ENCODE peak calls at places on chromosomes 13 and 19, in five cellular contexts. E, N, S, B and Q are unnamed samples.

GRCh38 chr13:41311607-41312500 is 787 bp downstream of the NAA16 start:
- DNase-seq in E (peak; percentile 28), N (no peak), S (peak; percentile 12), B (peak; percentile 69), Q (peak; percentile 57)

GRCh38 chr13:37109080-37109678 is 3.7 kb upstream of the CSNK1A1L start:
- DNase-seq in E (peak; percentile 45), N (no peak), S (peak; percentile 68), B (no peak), Q (no peak)

GRCh38 chr19:13420780-13421179 is 85.5 kb downstream of the CACNA1A start:
- DNase-seq in E (no peak), N (no peak), S (no peak), B (no peak), Q (no peak)

GRCh38 chr13:22800726-22801401 is 379.9 kb upstream of the SGCG start:
- DNase-seq in E (peak; percentile 24), N (no peak), S (no peak), B (no peak), Q (no peak)

GRCh38 chr19:676343-677105 is at the start of gene FSTL3:
- DNase-seq in E (no peak), N (no peak), S (peak; percentile 25), B (peak; percentile 52), Q (no peak)

GRCh38 chr13:112333756-112334543 is 42.2 kb upstream of the SPACA7 start:
- DNase-seq in E (no peak), N (no peak), S (peak; percentile 53), B (no peak), Q (no peak)

GRCh38 chr19:10352764-10353671 is 13.6 kb upstream of the ICAM3 start:
- DNase-seq in E (no peak), N (peak; percentile 90), S (no peak), B (peak; percentile 96), Q (no peak)

GRCh38 chr13:104315606-104316005 is 1249.4 kb upstream of the SLC10A2 start:
- DNase-seq in E (peak; percentile 96), N (no peak), S (peak; percentile 94), B (no peak), Q (no peak)

GRCh38 chr19:14337510-14337909 is 43.7 kb upstream of the ADGRE5 start:
- DNase-seq in E (no peak), N (no peak), S (no peak), B (peak; percentile 91), Q (no peak)

GRCh38 chr13:40536443-40537113 is 129.9 kb downstream of the FOXO1 start:
- DNase-seq in E (peak; percentile 87), N (no peak), S (no peak), B (peak; percentile 75), Q (no peak)

GRCh38 chr13:102688306-102688973 is 6.4 kb downstream of the METTL21C start:
- DNase-seq in E (no peak), N (no peak), S (no peak), B (peak; percentile 73), Q (no peak)

GRCh38 chr19:7845390-7846179 is 15.6 kb downstream of the EVI5L start:
- DNase-seq in E (no peak), N (no peak), S (no peak), B (peak; percentile 32), Q (no peak)

GRCh38 chr19:40321076-40321475 is 27.1 kb downstream of the C19orf47 start:
- DNase-seq in E (no peak), N (no peak), S (no peak), B (no peak), Q (no peak)

GRCh38 chr13:47215741-47216140 is 318.9 kb upstream of the HTR2A start:
- DNase-seq in E (peak; percentile 71), N (peak; percentile 19), S (peak; percentile 88), B (peak; percentile 55), Q (no peak)

GRCh38 chr13:44296856-44297255 is 76.8 kb upstream of the SERP2 start:
- DNase-seq in E (no peak), N (no peak), S (no peak), B (no peak), Q (no peak)

GRCh38 chr19:23917856-23918255 is 3.2 kb downstream of the ZNF726 start:
- DNase-seq in E (peak; percentile 64), N (no peak), S (no peak), B (no peak), Q (no peak)

GRCh38 chr19:40154121-40154680 is 37.0 kb upstream of the MAP3K10 start:
- DNase-seq in E (no peak), N (no peak), S (no peak), B (no peak), Q (no peak)

GRCh38 chr13:66657165-66657895 is 572.8 kb downstream of the PCDH9 start:
- DNase-seq in E (peak; percentile 100), N (no peak), S (peak; percentile 99), B (no peak), Q (peak; percentile 35)

GRCh38 chr13:53158201-53158600 is 129.6 kb downstream of the OLFM4 start:
- DNase-seq in E (no peak), N (no peak), S (no peak), B (no peak), Q (no peak)

GRCh38 chr13:80400164-80400767 is 59.3 kb upstream of the SPRY2 start:
- DNase-seq in E (no peak), N (no peak), S (no peak), B (no peak), Q (no peak)

GRCh38 chr13:46679369-46680180 is 117.4 kb downstream of the ESD start:
- DNase-seq in E (no peak), N (no peak), S (peak; percentile 59), B (no peak), Q (no peak)

GRCh38 chr13:107730835-107731234 is 484.5 kb downstream of the LIG4 start:
- DNase-seq in E (no peak), N (no peak), S (peak; percentile 8), B (no peak), Q (no peak)

GRCh38 chr13:30877335-30877734 is 28.7 kb upstream of the MEDAG start:
- DNase-seq in E (no peak), N (no peak), S (peak; percentile 65), B (no peak), Q (no peak)

DNA sequence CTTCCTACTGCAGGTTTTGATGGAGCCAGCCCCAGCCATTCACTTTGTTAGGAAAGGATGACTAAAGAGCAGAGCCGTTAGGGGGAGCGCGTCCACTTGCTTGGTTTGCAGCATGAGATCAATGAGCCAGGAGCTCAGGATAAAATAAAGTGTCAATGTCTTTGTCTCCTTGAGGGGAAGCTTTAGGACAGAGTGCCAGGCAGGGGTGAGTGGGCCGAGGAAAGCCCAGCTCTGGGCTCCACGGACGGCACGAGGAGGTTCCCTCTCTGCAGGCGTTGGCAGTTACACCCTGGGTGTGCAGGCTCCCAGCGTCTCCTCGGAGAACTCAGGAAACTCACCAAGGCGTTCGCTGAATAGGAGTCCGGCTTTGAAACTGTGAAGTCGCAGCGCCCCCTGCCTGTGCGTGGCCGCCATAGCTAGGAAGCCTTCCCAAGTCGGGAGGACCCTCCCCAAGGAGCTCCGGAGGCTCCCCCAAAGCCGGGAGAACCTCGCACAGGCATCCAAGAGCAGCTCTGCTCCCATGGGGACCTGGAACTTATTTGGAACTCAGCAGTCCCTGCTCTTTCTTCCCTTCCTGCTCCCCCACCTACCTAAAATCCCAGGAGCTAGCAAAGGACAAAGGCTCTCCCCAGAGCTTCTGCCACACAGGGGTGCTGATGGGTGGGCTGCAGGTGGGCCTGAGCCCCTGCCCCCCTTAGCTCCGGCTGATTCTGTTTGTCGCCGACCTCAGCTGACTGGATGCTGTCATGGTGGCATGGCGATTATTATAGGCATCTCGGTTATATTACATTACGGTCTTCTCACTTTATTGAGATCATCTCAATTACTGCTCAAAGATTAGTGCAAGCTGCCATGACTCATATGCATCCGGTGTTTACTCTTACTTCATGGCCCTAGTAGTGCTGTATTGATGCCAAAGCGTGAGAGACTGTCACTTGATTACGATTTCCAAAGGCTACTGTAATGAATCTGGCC is 34.4 kb downstream of the GSX1 start:
- DNase-seq in E (peak; percentile 71), N (peak; percentile 78), S (peak; percentile 82), B (peak; percentile 96), Q (peak; percentile 67)
- TF ChIP-seq CTCF in E (peak; percentile 90), N (peak; percentile 96), S (peak; percentile 92), B (peak; percentile 96), Q (peak; percentile 71)

DNA sequence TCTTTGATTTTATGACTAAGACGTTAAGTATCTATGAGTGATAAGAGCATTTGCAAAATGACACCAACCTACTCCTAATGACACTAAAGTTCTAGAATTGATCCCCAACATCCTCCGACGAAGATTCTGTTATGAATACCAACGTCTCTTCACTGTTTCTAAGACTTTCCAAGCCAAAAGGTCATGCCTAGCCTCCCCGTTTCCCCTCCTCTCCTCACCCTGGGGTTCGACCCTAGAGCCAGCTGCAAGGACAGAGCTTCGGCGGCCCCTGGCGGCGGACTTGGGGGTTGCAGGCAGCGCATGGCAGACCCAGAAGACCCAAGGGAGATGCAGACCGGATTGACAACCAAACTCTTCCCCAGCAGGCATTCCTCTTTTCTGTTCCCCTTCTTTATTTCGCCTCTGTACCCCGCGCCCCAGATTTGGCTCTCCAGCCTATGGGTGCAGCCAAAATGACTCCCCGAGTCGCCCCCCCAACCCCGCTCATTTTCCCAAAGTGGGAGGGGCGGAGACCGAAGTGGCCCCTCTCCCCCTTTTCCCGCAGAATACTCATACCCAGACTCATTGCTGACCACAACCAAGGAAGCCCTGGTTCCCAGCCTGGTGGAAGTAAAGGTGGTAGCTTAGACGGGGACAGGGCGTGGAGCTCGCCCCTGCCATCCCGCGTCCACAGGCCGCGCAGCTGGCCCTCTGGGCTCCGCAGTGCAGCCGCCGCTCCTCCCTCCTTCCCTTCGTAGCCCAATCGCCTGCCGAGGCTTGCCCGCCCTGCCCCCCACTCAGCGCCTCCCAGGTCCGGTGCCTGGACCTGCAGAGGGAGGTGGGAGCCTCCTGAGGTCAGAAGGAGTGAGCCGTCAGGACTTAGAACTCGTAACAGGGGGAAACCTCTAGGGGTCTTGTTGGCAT is 4.1 kb upstream of the EML2 start:
- DNase-seq in E (peak; percentile 59), N (no peak), S (peak; percentile 76), B (peak; percentile 99), Q (peak; percentile 82)
- TF ChIP-seq CTCF in E (peak; percentile 97), N (peak; percentile 97), S (peak; percentile 99), B (peak; percentile 98), Q (no peak)

DNA sequence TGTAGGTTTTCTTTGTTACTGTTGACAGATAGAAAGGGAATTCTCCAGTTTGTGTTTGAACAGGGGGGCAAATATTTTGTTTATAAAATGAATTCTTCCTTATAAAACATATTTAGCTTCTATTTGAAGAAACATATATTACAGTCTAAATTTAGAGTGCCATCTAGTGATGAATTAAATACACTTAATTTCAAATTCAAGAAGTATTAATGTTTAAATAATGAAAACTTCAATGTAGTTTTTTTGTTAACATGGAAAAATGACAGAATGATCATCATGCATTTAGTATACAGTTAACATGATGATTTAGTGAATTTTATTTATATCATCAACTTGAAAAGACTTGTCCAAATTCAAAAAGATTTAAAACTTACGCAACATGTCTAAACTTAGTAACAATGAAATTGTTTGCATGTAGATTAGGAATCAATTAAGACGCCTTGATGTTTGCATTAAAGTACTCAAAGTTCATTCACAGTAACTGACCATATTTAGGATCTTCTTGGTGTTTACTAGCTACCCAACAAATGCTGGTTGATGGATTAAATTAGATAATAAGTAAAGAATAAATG is 765.9 kb upstream of the SLITRK1 start:
- DNase-seq in E (peak; percentile 24), N (no peak), S (no peak), B (no peak), Q (no peak)
- TF ChIP-seq CTCF in E (no peak), N (no peak), S (no peak), B (no peak), Q (no peak)

DNA sequence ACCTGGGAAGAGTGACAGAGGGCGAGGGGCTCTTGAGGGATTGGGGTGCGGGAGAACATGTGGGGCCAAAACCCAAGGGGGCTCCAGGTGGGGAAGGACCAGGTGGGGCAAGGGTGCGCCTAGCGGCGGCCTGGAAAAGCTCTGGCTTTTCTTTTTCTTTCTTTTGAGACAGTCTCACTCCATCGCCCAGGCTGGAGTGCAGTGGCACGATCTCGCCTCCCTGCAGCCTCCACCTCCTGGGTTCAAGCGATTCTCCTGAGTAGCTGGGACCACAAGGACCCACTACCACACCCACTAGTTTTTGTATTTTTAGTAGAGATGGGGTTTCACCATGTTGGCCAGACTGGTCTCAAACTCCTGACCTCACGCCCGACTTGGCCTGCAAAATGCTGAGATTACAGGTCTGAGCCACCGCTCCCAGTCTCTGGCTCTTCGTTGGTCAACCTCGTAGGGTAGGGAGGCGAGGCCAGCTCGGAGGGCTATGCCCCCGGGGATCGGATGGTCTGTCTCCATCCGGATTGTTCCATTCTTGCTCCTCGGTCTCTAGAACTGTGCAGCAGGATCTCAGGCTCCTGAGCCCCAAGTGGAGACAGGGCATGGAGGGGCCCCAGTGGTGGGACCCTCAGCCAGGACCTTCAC is 3.7 kb downstream of the GADD45B start:
- DNase-seq in E (no peak), N (no peak), S (peak; percentile 51), B (no peak), Q (no peak)
- TF ChIP-seq CTCF in E (peak; percentile 55), N (peak; percentile 32), S (peak; percentile 60), B (peak; percentile 78), Q (no peak)